ENCODE peak calls at places on chromosomes 4 and X, in eight cellular contexts. R is NCI-H748 treated with DMSO at 0.1 percent for 48 hours; J is stimulated activated CD8-positive, alpha-beta memory T cell treated with anti-CD3 and anti-CD28 coated beads, Interleukin-15, amount 100 ng/mL, for 4 hours; T is heart right ventricle; N is RPMI8226; M is LHCN-M2; A is aorta; P is HT-29. I is an unnamed sample.

GRCh38 chrX:17484592-17484991 is 109.6 kb downstream of the NHS start:
- DNase-seq in R (no peak), J (no peak), T (no peak), N (no peak), M (no peak), A (no peak), P (no peak), I (no peak)

GRCh38 chr4:186659936-186660335 is 63.7 kb downstream of the FAT1 start:
- DNase-seq in R (no peak), J (no peak), T (no peak), N (no peak), M (no peak), A (no peak), P (no peak), I (no peak)

GRCh38 chrX:47446431-47446830 is 36.6 kb downstream of the ZNF41 start:
- DNase-seq in R (no peak), J (no peak), T (no peak), N (no peak), M (no peak), A (no peak), P (no peak), I (no peak)

GRCh38 chr4:43233321-43233720 is 340.8 kb downstream of the GRXCR1 start:
- DNase-seq in R (no peak), J (no peak), T (no peak), N (no peak), M (no peak), A (no peak), P (no peak), I (no peak)

GRCh38 chr4:158710814-158711213 is 12.4 kb downstream of the PPID start:
- DNase-seq in R (no peak), J (no peak), T (no peak), N (no peak), M (peak), A (no peak), P (peak), I (peak)

GRCh38 chr4:176755001-176755400 is 37.7 kb downstream of the VEGFC start:
- DNase-seq in R (no peak), J (no peak), T (no peak), N (no peak), M (no peak), A (no peak), P (no peak), I (no peak)

GRCh38 chr4:176631611-176632010 is 161.1 kb downstream of the VEGFC start:
- DNase-seq in R (no peak), J (no peak), T (no peak), N (no peak), M (no peak), A (no peak), P (no peak), I (no peak)

GRCh38 chr4:89245459-89245858 is 62.1 kb downstream of the GPRIN3 start:
- DNase-seq in R (peak), J (no peak), T (no peak), N (no peak), M (no peak), A (no peak), P (no peak), I (no peak)

GRCh38 chr4:28481565-28481964 is 1620.9 kb downstream of the STIM2 start:
- DNase-seq in R (peak), J (no peak), T (no peak), N (no peak), M (no peak), A (no peak), P (peak), I (no peak)

GRCh38 chr4:117588771-117589170 is 445.5 kb upstream of the NDST3 start:
- DNase-seq in R (no peak), J (no peak), T (no peak), N (no peak), M (no peak), A (no peak), P (no peak), I (no peak)

GRCh38 chrX:29090811-29091210 is 503.6 kb downstream of the IL1RAPL1 start:
- DNase-seq in R (no peak), J (no peak), T (no peak), N (no peak), M (no peak), A (no peak), P (peak), I (no peak)

GRCh38 chr4:27684501-27685077 is 823.9 kb downstream of the STIM2 start:
- DNase-seq in R (peak), J (no peak), T (peak), N (peak), M (peak), A (no peak), P (peak), I (peak)

GRCh38 chrX:7146703-7147430 is 645 bp upstream of the STS start:
- DNase-seq in R (peak), J (no peak), T (no peak), N (peak), M (peak), A (no peak), P (peak), I (no peak)

GRCh38 chrX:69740317-69740716 is 124.4 kb downstream of the EDA start:
- DNase-seq in R (no peak), J (no peak), T (no peak), N (no peak), M (no peak), A (no peak), P (no peak), I (no peak)

GRCh38 chrX:107718156-107718621 is 57.4 kb downstream of the TSC22D3 start:
- DNase-seq in R (peak), J (no peak), T (no peak), N (peak), M (peak), A (peak), P (peak), I (peak)

GRCh38 chr4:185797018-185797417 is 15.0 kb downstream of the SORBS2 start:
- DNase-seq in R (no peak), J (no peak), T (no peak), N (no peak), M (no peak), A (no peak), P (no peak), I (no peak)

GRCh38 chr4:101304916-101305315 is 42.4 kb downstream of the PPP3CA start:
- DNase-seq in R (peak), J (no peak), T (no peak), N (no peak), M (peak), A (no peak), P (no peak), I (peak)

GRCh38 chr4:10590896-10591295 is 93.7 kb downstream of the CLNK start:
- DNase-seq in R (no peak), J (no peak), T (no peak), N (no peak), M (peak), A (no peak), P (no peak), I (no peak)

GRCh38 chr4:181147421-181147951 is 1095.7 kb upstream of the TENM3 start:
- DNase-seq in R (no peak), J (no peak), T (no peak), N (no peak), M (no peak), A (no peak), P (no peak), I (no peak)

GRCh38 chr4:154492288-154492687 is 689 bp upstream of the DCHS2 start:
- DNase-seq in R (no peak), J (no peak), T (no peak), N (no peak), M (no peak), A (no peak), P (no peak), I (no peak)

GRCh38 chrX:71160475-71160874 is 15.8 kb downstream of the NLGN3 start:
- DNase-seq in R (no peak), J (no peak), T (no peak), N (no peak), M (no peak), A (peak), P (no peak), I (no peak)

GRCh38 chr4:19348746-19349145 is 903.0 kb upstream of the SLIT2 start:
- DNase-seq in R (no peak), J (no peak), T (no peak), N (no peak), M (no peak), A (no peak), P (no peak), I (no peak)

GRCh38 chr4:186074189-186074588 is 5.2 kb downstream of the TLR3 start:
- DNase-seq in R (no peak), J (no peak), T (no peak), N (no peak), M (no peak), A (no peak), P (no peak), I (no peak)

GRCh38 chr4:77181737-77182136 is 24.7 kb downstream of the CCNG2 start:
- DNase-seq in R (no peak), J (no peak), T (no peak), N (no peak), M (no peak), A (no peak), P (no peak), I (no peak)

GRCh38 chr4:121256346-121256745 is 92.2 kb upstream of the TNIP3 start:
- DNase-seq in R (no peak), J (no peak), T (no peak), N (no peak), M (peak), A (no peak), P (no peak), I (peak)